ENCODE peak calls at places on chromosomes 6 and 20, in ten cellular contexts. One of them, this sample, is unnamed. For H3K4me1 and H3K36me3, the result is how much of the 10 kb centered on the place peaks cover.

GRCh38 chr6:20168668-20169633 is 43.3 kb downstream of the MBOAT1 start:
- DNase-seq in trophoblast cell: no peak
- DNase-seq in endodermal cell: no peak
- DNase-seq in body of pancreas: no peak
- DNase-seq in mucosa of descending colon: no peak
- DNase-seq in Karpas-422: no peak
- DNase-seq in GM23248: peak
- DNase-seq in uterus: peak
- DNase-seq in HAP-1: no peak
- DNase-seq in aorta: no peak
- DNase-seq in this sample: no peak

GRCh38 chr6:139364302-139364981 is 10.0 kb downstream of the CITED2 start:
- DNase-seq in mucosa of descending colon: no peak
- DNase-seq in HAP-1: no peak
- DNase-seq in trophoblast cell: no peak
- DNase-seq in aorta: no peak
- DNase-seq in Karpas-422: peak
- DNase-seq in GM23248: peak
- DNase-seq in uterus: no peak
- DNase-seq in endodermal cell: no peak
- DNase-seq in body of pancreas: no peak
- DNase-seq in this sample: no peak

GRCh38 chr6:161639772-161640171 is 365.9 kb upstream of the AGPAT4 start:
- DNase-seq in HAP-1: peak
- DNase-seq in endodermal cell: no peak
- DNase-seq in aorta: no peak
- DNase-seq in Karpas-422: no peak
- DNase-seq in uterus: no peak
- DNase-seq in body of pancreas: no peak
- DNase-seq in mucosa of descending colon: no peak
- DNase-seq in GM23248: no peak
- DNase-seq in trophoblast cell: no peak
- DNase-seq in this sample: no peak

GRCh38 chr6:87730310-87730709 is 28.3 kb upstream of the AKIRIN2 start:
- DNase-seq in mucosa of descending colon: peak
- DNase-seq in uterus: no peak
- DNase-seq in GM23248: peak
- DNase-seq in aorta: no peak
- DNase-seq in trophoblast cell: no peak
- DNase-seq in HAP-1: no peak
- DNase-seq in body of pancreas: peak
- DNase-seq in endodermal cell: no peak
- DNase-seq in Karpas-422: no peak
- DNase-seq in this sample: no peak

GRCh38 chr6:51021171-51021570 is 202.5 kb downstream of the TFAP2B start:
- DNase-seq in Karpas-422: no peak
- DNase-seq in body of pancreas: no peak
- DNase-seq in endodermal cell: no peak
- DNase-seq in HAP-1: no peak
- DNase-seq in trophoblast cell: no peak
- DNase-seq in uterus: no peak
- DNase-seq in GM23248: no peak
- DNase-seq in aorta: no peak
- DNase-seq in mucosa of descending colon: no peak
- DNase-seq in this sample: no peak

GRCh38 chr6:102215425-102215824 is 821.9 kb downstream of the GRIK2 start:
- DNase-seq in endodermal cell: no peak
- DNase-seq in mucosa of descending colon: no peak
- DNase-seq in Karpas-422: no peak
- DNase-seq in HAP-1: no peak
- DNase-seq in GM23248: no peak
- DNase-seq in body of pancreas: no peak
- DNase-seq in uterus: no peak
- DNase-seq in trophoblast cell: no peak
- DNase-seq in aorta: no peak
- DNase-seq in this sample: no peak

GRCh38 chr20:11447371-11448100 is 470.2 kb upstream of the BTBD3 start:
- DNase-seq in Karpas-422: no peak
- DNase-seq in uterus: no peak
- DNase-seq in GM23248: no peak
- DNase-seq in endodermal cell: peak
- DNase-seq in trophoblast cell: no peak
- DNase-seq in aorta: no peak
- DNase-seq in mucosa of descending colon: no peak
- DNase-seq in HAP-1: no peak
- DNase-seq in body of pancreas: no peak
- DNase-seq in this sample: no peak

GRCh38 chr6:9620263-9620662 is 794.6 kb downstream of the TFAP2A start:
- DNase-seq in Karpas-422: no peak
- DNase-seq in body of pancreas: no peak
- DNase-seq in GM23248: peak
- DNase-seq in mucosa of descending colon: no peak
- DNase-seq in aorta: no peak
- DNase-seq in uterus: no peak
- DNase-seq in endodermal cell: no peak
- DNase-seq in trophoblast cell: no peak
- DNase-seq in HAP-1: no peak
- DNase-seq in this sample: no peak

GRCh38 chr20:44733341-44734069 is 12.2 kb upstream of the KCNK15 start:
- DNase-seq in aorta: peak
- DNase-seq in mucosa of descending colon: peak
- DNase-seq in GM23248: peak
- DNase-seq in uterus: peak
- DNase-seq in body of pancreas: peak
- DNase-seq in Karpas-422: peak
- DNase-seq in HAP-1: peak
- DNase-seq in trophoblast cell: peak
- DNase-seq in endodermal cell: peak
- DNase-seq in this sample: peak

GRCh38 chr6:139007428-139007827 is 19.4 kb upstream of the REPS1 start:
- DNase-seq in mucosa of descending colon: no peak
- DNase-seq in endodermal cell: no peak
- DNase-seq in body of pancreas: no peak
- DNase-seq in HAP-1: no peak
- DNase-seq in trophoblast cell: no peak
- DNase-seq in aorta: no peak
- DNase-seq in uterus: no peak
- DNase-seq in Karpas-422: no peak
- DNase-seq in GM23248: no peak
- DNase-seq in this sample: no peak

DNA sequence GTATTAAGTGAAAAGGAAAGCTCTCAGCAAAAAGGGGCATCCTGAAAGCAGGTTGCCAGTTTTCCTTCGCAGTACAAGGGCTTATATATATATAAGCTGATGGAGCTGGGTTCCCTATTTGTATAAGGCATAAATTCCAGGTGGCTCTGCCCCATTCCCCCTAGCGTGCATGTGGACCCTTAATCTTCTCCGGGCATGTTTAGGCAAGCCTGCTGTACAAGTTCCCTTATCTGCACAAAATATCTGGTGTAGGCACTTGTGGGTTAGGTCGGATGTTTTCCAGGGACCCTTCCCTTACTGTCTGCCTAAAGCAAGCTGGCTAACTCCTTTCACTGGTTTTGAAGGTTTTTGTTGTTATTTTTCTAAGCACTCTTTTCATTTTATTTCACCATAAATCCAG is 140.7 kb downstream of the FUT9 start:
- DNase-seq in trophoblast cell: no peak
- DNase-seq in GM23248: no peak
- DNase-seq in HAP-1: peak
- DNase-seq in endodermal cell: no peak
- DNase-seq in mucosa of descending colon: no peak
- DNase-seq in Karpas-422: no peak
- DNase-seq in body of pancreas: no peak
- DNase-seq in uterus: no peak
- DNase-seq in aorta: no peak
- DNase-seq in this sample: no peak
- H3K4me3 ChIP-seq in trophoblast cell: no peak
- H3K4me3 ChIP-seq in GM23248: no peak
- H3K4me3 ChIP-seq in HAP-1: no peak
- H3K4me3 ChIP-seq in endodermal cell: no peak
- H3K4me3 ChIP-seq in mucosa of descending colon: no peak
- H3K4me3 ChIP-seq in Karpas-422: no peak
- H3K4me3 ChIP-seq in body of pancreas: no peak
- H3K4me3 ChIP-seq in uterus: no peak
- H3K4me3 ChIP-seq in aorta: no peak
- H3K4me3 ChIP-seq in this sample: no peak

GRCh38 chr6:25052181-25052580 is 116.4 kb upstream of the RIPOR2 start:
- DNase-seq in mucosa of descending colon: no peak
- DNase-seq in Karpas-422: peak
- DNase-seq in GM23248: no peak
- DNase-seq in body of pancreas: no peak
- DNase-seq in HAP-1: no peak
- DNase-seq in uterus: no peak
- DNase-seq in endodermal cell: no peak
- DNase-seq in trophoblast cell: peak
- DNase-seq in aorta: no peak
- DNase-seq in this sample: no peak

GRCh38 chr6:25051083-25051482 is 115.3 kb upstream of the RIPOR2 start:
- DNase-seq in Karpas-422: peak
- DNase-seq in trophoblast cell: no peak
- DNase-seq in mucosa of descending colon: no peak
- DNase-seq in endodermal cell: no peak
- DNase-seq in GM23248: no peak
- DNase-seq in aorta: no peak
- DNase-seq in body of pancreas: no peak
- DNase-seq in uterus: no peak
- DNase-seq in HAP-1: no peak
- DNase-seq in this sample: no peak

GRCh38 chr6:25056130-25056529 is 120.4 kb upstream of the RIPOR2 start:
- DNase-seq in body of pancreas: no peak
- DNase-seq in aorta: no peak
- DNase-seq in mucosa of descending colon: no peak
- DNase-seq in HAP-1: no peak
- DNase-seq in GM23248: no peak
- DNase-seq in Karpas-422: peak
- DNase-seq in trophoblast cell: no peak
- DNase-seq in uterus: no peak
- DNase-seq in endodermal cell: no peak
- DNase-seq in this sample: no peak

GRCh38 chr6:25054469-25054868 is 118.7 kb upstream of the RIPOR2 start:
- DNase-seq in aorta: no peak
- DNase-seq in uterus: no peak
- DNase-seq in Karpas-422: peak
- DNase-seq in endodermal cell: no peak
- DNase-seq in HAP-1: no peak
- DNase-seq in GM23248: peak
- DNase-seq in body of pancreas: no peak
- DNase-seq in mucosa of descending colon: no peak
- DNase-seq in trophoblast cell: peak
- DNase-seq in this sample: no peak

DNA sequence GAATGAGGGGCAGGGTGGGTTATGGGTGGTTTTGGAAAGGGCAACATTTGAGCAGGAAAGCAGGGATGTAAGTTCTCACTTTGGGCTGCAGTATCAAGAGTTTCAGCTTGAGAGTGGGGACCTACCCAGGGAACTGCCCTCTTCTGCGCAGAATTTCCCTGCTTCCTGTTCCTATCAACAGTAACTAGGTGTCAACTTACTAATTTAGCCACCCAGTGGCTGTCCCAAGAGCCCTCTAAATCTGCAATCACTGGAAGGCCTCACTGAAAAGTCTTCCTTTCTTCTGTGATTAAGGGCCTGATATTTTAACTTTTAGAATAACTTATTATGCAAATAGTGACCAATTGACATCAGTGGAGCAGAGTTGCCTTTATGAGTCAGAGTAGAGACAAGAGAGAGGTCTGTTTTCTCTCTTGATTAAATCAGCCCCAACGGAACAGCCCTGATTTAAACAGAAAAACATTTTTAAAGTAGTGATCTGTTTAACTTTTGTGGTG is 118.2 kb upstream of the RIPOR2 start:
- DNase-seq in uterus: peak
- DNase-seq in GM23248: peak
- DNase-seq in body of pancreas: no peak
- DNase-seq in HAP-1: peak
- DNase-seq in Karpas-422: peak
- DNase-seq in aorta: no peak
- DNase-seq in mucosa of descending colon: no peak
- DNase-seq in endodermal cell: no peak
- DNase-seq in trophoblast cell: no peak
- DNase-seq in this sample: no peak
- H3K4me1 ChIP-seq in uterus: under half
- H3K4me1 ChIP-seq in GM23248: under half
- H3K4me1 ChIP-seq in body of pancreas: under half
- H3K4me1 ChIP-seq in HAP-1: under half
- H3K4me1 ChIP-seq in Karpas-422: half or more
- H3K4me1 ChIP-seq in aorta: under half
- H3K4me1 ChIP-seq in mucosa of descending colon: under half
- H3K4me1 ChIP-seq in endodermal cell: under half
- H3K4me1 ChIP-seq in trophoblast cell: under half
- H3K4me1 ChIP-seq in this sample: under half

DNA sequence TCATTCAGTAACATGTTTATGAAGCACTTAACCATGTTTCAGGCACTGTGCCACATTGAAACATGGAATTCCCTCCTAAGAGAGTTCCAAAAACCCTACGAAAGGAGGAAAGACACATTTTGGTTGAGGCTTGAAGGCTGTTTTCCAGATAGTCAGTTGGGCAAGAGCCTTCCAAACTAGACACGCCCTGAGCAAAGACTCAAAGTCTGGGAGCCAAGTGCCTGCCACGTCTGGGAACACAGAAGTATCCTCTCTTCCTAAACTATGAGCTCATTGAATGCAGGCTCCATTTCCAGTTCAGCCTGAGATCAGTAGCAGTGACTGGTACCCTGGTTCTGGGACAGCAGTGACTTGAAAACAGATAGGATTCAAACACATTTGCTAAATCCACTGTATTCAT is 74.5 kb upstream of the FAM8A1 start:
- DNase-seq in body of pancreas: no peak
- DNase-seq in Karpas-422: no peak
- DNase-seq in trophoblast cell: no peak
- DNase-seq in endodermal cell: peak
- DNase-seq in HAP-1: no peak
- DNase-seq in uterus: no peak
- DNase-seq in mucosa of descending colon: no peak
- DNase-seq in GM23248: peak
- DNase-seq in aorta: no peak
- DNase-seq in this sample: no peak
- H3K36me3 ChIP-seq in body of pancreas: under half
- H3K36me3 ChIP-seq in Karpas-422: under half
- H3K36me3 ChIP-seq in trophoblast cell: under half
- H3K36me3 ChIP-seq in endodermal cell: half or more
- H3K36me3 ChIP-seq in HAP-1: under half
- H3K36me3 ChIP-seq in uterus: under half
- H3K36me3 ChIP-seq in mucosa of descending colon: under half
- H3K36me3 ChIP-seq in GM23248: under half
- H3K36me3 ChIP-seq in aorta: under half
- H3K36me3 ChIP-seq in this sample: under half

DNA sequence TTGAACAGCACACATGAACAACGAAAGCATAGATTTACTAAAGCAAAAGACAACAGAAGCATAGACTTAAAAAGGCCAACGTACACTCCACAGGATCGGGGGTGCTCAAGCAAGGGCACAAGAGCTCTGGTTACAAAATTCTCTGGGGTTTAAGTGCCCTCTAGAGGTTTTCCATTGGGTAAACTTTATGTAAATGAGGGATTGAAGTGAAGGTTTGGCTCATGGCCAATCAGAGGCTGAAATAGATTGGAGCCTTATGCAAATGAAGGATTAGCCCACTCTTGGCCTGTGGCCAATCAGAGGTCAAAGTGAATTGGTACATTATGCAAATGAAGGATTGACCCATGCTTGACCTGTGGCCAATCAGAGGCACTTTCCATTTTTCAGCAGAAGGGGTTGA is 245.0 kb downstream of the THBS2 start:
- DNase-seq in body of pancreas: no peak
- DNase-seq in aorta: no peak
- DNase-seq in mucosa of descending colon: no peak
- DNase-seq in endodermal cell: no peak
- DNase-seq in trophoblast cell: no peak
- DNase-seq in uterus: no peak
- DNase-seq in HAP-1: peak
- DNase-seq in GM23248: peak
- DNase-seq in Karpas-422: peak
- DNase-seq in this sample: no peak
- H3K4me3 ChIP-seq in body of pancreas: no peak
- H3K4me3 ChIP-seq in aorta: no peak
- H3K4me3 ChIP-seq in mucosa of descending colon: no peak
- H3K4me3 ChIP-seq in endodermal cell: peak
- H3K4me3 ChIP-seq in trophoblast cell: no peak
- H3K4me3 ChIP-seq in uterus: no peak
- H3K4me3 ChIP-seq in HAP-1: no peak
- H3K4me3 ChIP-seq in GM23248: no peak
- H3K4me3 ChIP-seq in Karpas-422: no peak
- H3K4me3 ChIP-seq in this sample: no peak